ENCODE peak calls at places on chromosome 21, in four cellular contexts. N, I, M and L are unnamed samples.

GRCh38 chr21:31952828-31953227 is 80.0 kb downstream of the HUNK start:
- DNase-seq in N (no peak), I (no peak), M (no peak), L (no peak)

GRCh38 chr21:36792505-36792967 is 93.6 kb downstream of the SIM2 start:
- DNase-seq in N (no peak), I (no peak), M (no peak), L (no peak)

GRCh38 chr21:14058566-14058965 is 152.2 kb downstream of the LIPI start:
- DNase-seq in N (no peak), I (no peak), M (no peak), L (no peak)

GRCh38 chr21:35579520-35580293 is 480.6 kb downstream of the SETD4 start:
- DNase-seq in N (no peak), I (no peak), M (no peak), L (no peak)

GRCh38 chr21:42558846-42559245 is 45.2 kb downstream of the SLC37A1 start:
- DNase-seq in N (no peak), I (no peak), M (peak), L (no peak)

GRCh38 chr21:46125846-46126301 is 28.0 kb downstream of the COL6A2 start:
- DNase-seq in N (no peak), I (no peak), M (peak), L (no peak)

GRCh38 chr21:32004281-32004680 is 131.5 kb downstream of the HUNK start:
- DNase-seq in N (no peak), I (no peak), M (no peak), L (no peak)

GRCh38 chr21:14768042-14768441 is 221.9 kb upstream of the SAMSN1 start:
- DNase-seq in N (no peak), I (no peak), M (no peak), L (no peak)

GRCh38 chr21:38333290-38334272 is 76.8 kb downstream of the KCNJ15 start:
- DNase-seq in N (no peak), I (no peak), M (no peak), L (no peak)

GRCh38 chr21:36350282-36350910 is 30.4 kb downstream of the MORC3 start:
- DNase-seq in N (no peak), I (no peak), M (no peak), L (no peak)

GRCh38 chr21:45858180-45858579 is 123.4 kb upstream of the COL6A1 start:
- DNase-seq in N (no peak), I (no peak), M (no peak), L (no peak)

GRCh38 chr21:33109574-33110339 is 39.8 kb downstream of the OLIG1 start:
- DNase-seq in N (no peak), I (no peak), M (no peak), L (no peak)

GRCh38 chr21:45985471-45986315 is 4.1 kb downstream of the COL6A1 start:
- DNase-seq in N (peak), I (peak), M (peak), L (no peak)

GRCh38 chr21:42414928-42415769 is 11.4 kb downstream of the UBASH3A start:
- DNase-seq in N (peak), I (no peak), M (no peak), L (peak)

GRCh38 chr21:15826147-15826780 is 96.5 kb downstream of the USP25 start:
- DNase-seq in N (no peak), I (no peak), M (no peak), L (peak)

GRCh38 chr21:31647650-31648049 is 11.8 kb upstream of the SOD1 start:
- DNase-seq in N (no peak), I (no peak), M (no peak), L (peak)

GRCh38 chr21:36701912-36702621 is 3.2 kb downstream of the SIM2 start:
- DNase-seq in N (no peak), I (no peak), M (no peak), L (peak)

GRCh38 chr21:37281579-37281978 is 14.4 kb upstream of the VPS26C start:
- DNase-seq in N (no peak), I (no peak), M (no peak), L (no peak)

GRCh38 chr21:28871388-28872015 is 121.2 kb downstream of the LTN1 start:
- DNase-seq in N (no peak), I (no peak), M (peak), L (no peak)
- TF ChIP-seq CTCF in N (no peak), I (no peak), M (no peak), L (no peak)

DNA sequence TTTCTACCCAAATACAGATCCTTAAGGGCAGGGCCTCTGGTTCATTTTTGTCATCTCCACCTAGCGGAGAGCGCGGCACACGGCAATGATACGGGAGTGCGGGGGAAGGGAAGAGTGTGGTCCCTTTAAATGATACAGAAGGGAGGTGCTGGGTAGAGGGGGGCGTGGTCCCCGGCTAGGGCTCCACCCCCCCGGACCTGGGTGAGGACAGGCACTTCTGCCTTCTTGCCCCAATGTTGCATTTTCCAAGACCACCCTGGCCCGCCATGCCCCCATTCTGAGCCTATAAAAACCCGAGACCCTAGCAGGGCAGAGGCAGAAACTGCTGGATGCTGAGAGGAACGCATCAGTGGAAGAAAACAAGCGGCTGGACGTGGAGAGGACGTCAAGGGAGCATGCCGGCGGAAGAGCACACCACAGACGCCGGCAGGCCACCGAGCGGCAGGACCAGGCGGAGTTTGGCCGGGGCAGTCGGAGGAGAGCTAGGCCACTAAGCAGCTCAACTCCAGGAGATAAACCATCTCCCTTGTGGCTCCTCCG is 30.0 kb downstream of the LRRC3 start:
- DNase-seq in N (no peak), I (no peak), M (no peak), L (no peak)
- TF ChIP-seq CTCF in N (no peak), I (no peak), M (no peak), L (no peak)

GRCh38 chr21:17682924-17683323 is 70.2 kb upstream of the BTG3 start:
- DNase-seq in N (no peak), I (no peak), M (no peak), L (no peak)

GRCh38 chr21:17673261-17674020 is 60.7 kb upstream of the BTG3 start:
- DNase-seq in N (no peak), I (no peak), M (no peak), L (no peak)

GRCh38 chr21:17674106-17674505 is 61.4 kb upstream of the BTG3 start:
- DNase-seq in N (no peak), I (no peak), M (no peak), L (no peak)

GRCh38 chr21:17679002-17679600 is 66.4 kb upstream of the BTG3 start:
- DNase-seq in N (peak), I (no peak), M (no peak), L (peak)
- TF ChIP-seq CTCF in N (peak), I (peak), M (peak), L (peak)

DNA sequence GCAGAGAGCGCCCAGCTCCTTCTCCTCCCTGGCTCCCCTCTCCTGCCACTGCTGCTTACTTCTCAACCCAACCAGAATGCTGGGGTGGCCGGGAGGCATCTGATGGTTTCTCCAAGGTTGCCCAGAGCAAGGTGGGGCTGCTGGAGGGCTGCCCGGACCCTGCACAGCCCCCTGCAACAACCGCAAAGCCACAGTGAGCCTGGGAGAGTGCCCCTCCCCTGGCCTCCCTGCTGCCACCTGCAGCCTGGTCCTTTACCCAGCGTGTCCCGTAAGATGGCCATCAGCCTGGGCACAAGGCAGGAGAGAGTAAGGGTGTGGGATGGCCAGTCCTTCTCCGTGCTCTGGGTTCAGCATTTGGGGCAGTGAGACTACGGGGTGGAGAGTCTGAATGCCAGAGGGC is 17.0 kb downstream of the MX2 start:
- DNase-seq in N (no peak), I (no peak), M (no peak), L (no peak)
- TF ChIP-seq CTCF in N (no peak), I (no peak), M (no peak), L (no peak)

GRCh38 chr21:26835714-26836265 is 9.4 kb downstream of the ADAMTS1 start:
- DNase-seq in N (no peak), I (no peak), M (no peak), L (no peak)

GRCh38 chr21:26833011-26833410 is 12.2 kb downstream of the ADAMTS1 start:
- DNase-seq in N (no peak), I (no peak), M (no peak), L (no peak)

GRCh38 chr21:26833460-26833939 is 11.7 kb downstream of the ADAMTS1 start:
- DNase-seq in N (no peak), I (no peak), M (no peak), L (no peak)

GRCh38 chr21:26835027-26835713 is 10.0 kb downstream of the ADAMTS1 start:
- DNase-seq in N (no peak), I (no peak), M (no peak), L (no peak)

DNA sequence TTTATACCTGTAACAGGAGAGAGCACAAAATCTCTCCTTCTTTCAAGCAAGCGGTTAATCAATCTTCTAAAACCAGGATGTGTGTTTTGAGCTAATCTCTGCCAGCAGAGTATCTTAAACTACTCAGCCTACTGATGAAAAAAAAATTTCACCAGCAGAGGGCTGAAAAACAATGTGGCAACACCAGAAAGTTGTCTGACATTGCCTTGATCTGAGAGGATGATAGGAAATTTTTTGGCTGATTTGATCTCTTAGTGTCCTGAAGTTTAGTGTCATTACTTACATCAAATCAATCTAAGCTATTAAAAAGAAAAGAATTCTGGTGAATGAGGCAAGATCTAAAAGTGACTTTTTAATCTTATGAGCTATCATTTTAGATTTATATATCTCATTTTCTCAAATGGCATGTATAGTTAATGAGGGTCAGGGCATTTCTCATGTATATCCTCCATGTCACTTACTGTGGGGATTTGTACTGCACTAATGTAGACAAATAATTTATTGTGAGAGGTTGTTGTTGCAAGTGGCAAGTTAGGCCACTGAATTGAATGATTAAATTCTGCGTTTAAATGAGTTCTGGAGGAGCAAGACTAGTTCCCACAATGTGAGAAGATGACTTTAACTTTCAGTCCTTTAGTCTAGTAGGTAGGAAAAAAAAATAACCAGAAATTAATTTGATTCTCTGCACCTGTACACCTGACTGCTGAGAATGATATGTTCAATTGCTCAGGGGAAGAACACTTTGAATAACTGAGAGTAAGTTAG is 10.8 kb downstream of the ADAMTS1 start:
- DNase-seq in N (no peak), I (no peak), M (no peak), L (no peak)
- TF ChIP-seq CTCF in N (no peak), I (no peak), M (no peak), L (no peak)